ENCODE peak calls at places on chromosome X, in ten cellular contexts. A is BJ; D is hepatic stellate cell; I is ELR; U is GM20000; V is left cardiac atrium; C is iris pigment epithelial cell; L is stimulated activated CD8-positive, alpha-beta memory T cell treated with anti-CD3 and anti-CD28 coated beads, Interleukin-4, amount 100 ng/mL, for 1 hour; W is stimulated activated CD4-positive, alpha-beta T cell treated with anti-CD3 and anti-CD28 coated beads, Interleukin-15, amount 100 ng/mL, for 1 hour; N is NCI-H1092. R is an unnamed sample.
A peak's percentile ranks its signal among the peaks of the same experiment; 100 is the strongest.

GRCh38 chrX:13220916-13221315 is 98.9 kb downstream of the ATXN3L start:
- DNase-seq in I (peak; percentile 76), V (no peak), C (peak; percentile 95), D (no peak), N (no peak), L (no peak), W (no peak), A (no peak), U (no peak), R (no peak)

GRCh38 chrX:45824471-45824870 is 623.8 kb upstream of the DIPK2B start:
- DNase-seq in W (peak; percentile 28), U (no peak), D (peak; percentile 72), V (peak; percentile 46), I (peak; percentile 94), L (no peak), N (no peak), A (no peak), C (peak; percentile 95), R (no peak)

GRCh38 chrX:77167993-77168392 is 279.2 kb upstream of the FGF16 start:
- DNase-seq in D (no peak), L (no peak), W (no peak), V (no peak), C (no peak), A (no peak), N (no peak), I (no peak), U (no peak), R (no peak)

GRCh38 chrX:110170029-110170428 is 147.9 kb downstream of the AMMECR1 start:
- DNase-seq in D (no peak), V (no peak), U (no peak), A (no peak), W (no peak), N (no peak), L (no peak), C (no peak), I (no peak), R (no peak)

GRCh38 chrX:124348152-124348551 is 1.8 kb downstream of the SH2D1A start:
- DNase-seq in N (no peak), V (no peak), U (no peak), W (no peak), I (no peak), D (no peak), A (no peak), C (no peak), L (no peak), R (no peak)

GRCh38 chrX:374566-374965 is 12.1 kb downstream of the PPP2R3B start:
- DNase-seq in V (no peak), N (no peak), A (no peak), I (peak; percentile 27), C (peak; percentile 15), W (no peak), U (peak; percentile 29), D (peak; percentile 56), L (no peak), R (no peak)

GRCh38 chrX:155070038-155070437 is 898 bp downstream of the CMC4 start:
- DNase-seq in A (no peak), V (no peak), N (no peak), L (no peak), W (no peak), C (no peak), I (peak; percentile 23), D (no peak), U (no peak), R (peak; percentile 23)

GRCh38 chrX:46408553-46409407 is 136.4 kb downstream of the ZNF674 start:
- DNase-seq in V (peak; percentile 80), W (peak; percentile 55), N (peak; percentile 8), C (peak; percentile 76), D (peak; percentile 50), A (no peak), I (peak; percentile 73), U (peak; percentile 50), L (peak; percentile 24), R (peak; percentile 2)

GRCh38 chrX:136477026-136477425 is 10.7 kb upstream of the BRS3 start:
- DNase-seq in N (no peak), W (no peak), L (no peak), A (no peak), D (no peak), U (no peak), V (no peak), C (no peak), I (no peak), R (no peak)

R was measured in NCI-H748 treated with DMSO at 0.1 percent for 48 hours.